ENCODE peak calls at places on chromosomes 7 and 10, in nine cellular contexts. One of them, this sample, is unnamed.

GRCh38 chr7:99365318-99366141 is 9.0 kb upstream of the ARPC1B start:
- DNase-seq in DMS53: peak
- DNase-seq in adipocyte: peak
- DNase-seq in left kidney: peak
- DNase-seq in Right ventricle myocardium superior: peak
- DNase-seq in NCI-H2081: peak
- DNase-seq in aorta: peak
- DNase-seq in SW 1271: no peak
- DNase-seq in AG04450: no peak
- DNase-seq in this sample: no peak

GRCh38 chr7:1144269-1144771 is 15.7 kb downstream of the ZFAND2A start:
- DNase-seq in DMS53: peak
- DNase-seq in adipocyte: no peak
- DNase-seq in left kidney: peak
- DNase-seq in Right ventricle myocardium superior: peak
- DNase-seq in NCI-H2081: peak
- DNase-seq in aorta: peak
- DNase-seq in SW 1271: no peak
- DNase-seq in AG04450: no peak
- DNase-seq in this sample: no peak

GRCh38 chr10:26408858-26409494 is 29.2 kb upstream of the APBB1IP start:
- DNase-seq in DMS53: no peak
- DNase-seq in adipocyte: no peak
- DNase-seq in left kidney: no peak
- DNase-seq in Right ventricle myocardium superior: no peak
- DNase-seq in NCI-H2081: no peak
- DNase-seq in aorta: no peak
- DNase-seq in SW 1271: no peak
- DNase-seq in AG04450: no peak
- DNase-seq in this sample: no peak

GRCh38 chr10:92829042-92829785 is 19.1 kb upstream of the EXOC6 start:
- DNase-seq in DMS53: no peak
- DNase-seq in adipocyte: no peak
- DNase-seq in left kidney: no peak
- DNase-seq in Right ventricle myocardium superior: no peak
- DNase-seq in NCI-H2081: no peak
- DNase-seq in aorta: no peak
- DNase-seq in SW 1271: no peak
- DNase-seq in AG04450: no peak
- DNase-seq in this sample: no peak

GRCh38 chr10:100519321-100520051 is at the start of gene SEC31B:
- DNase-seq in DMS53: peak
- DNase-seq in adipocyte: peak
- DNase-seq in left kidney: peak
- DNase-seq in Right ventricle myocardium superior: peak
- DNase-seq in NCI-H2081: no peak
- DNase-seq in aorta: peak
- DNase-seq in SW 1271: no peak
- DNase-seq in AG04450: no peak
- DNase-seq in this sample: no peak

GRCh38 chr7:132022188-132022587 is 465.8 kb upstream of the PODXL start:
- DNase-seq in DMS53: no peak
- DNase-seq in adipocyte: no peak
- DNase-seq in left kidney: no peak
- DNase-seq in Right ventricle myocardium superior: no peak
- DNase-seq in NCI-H2081: no peak
- DNase-seq in aorta: no peak
- DNase-seq in SW 1271: no peak
- DNase-seq in AG04450: no peak
- DNase-seq in this sample: no peak

GRCh38 chr10:62732841-62733653 is 71.5 kb upstream of the ADO start:
- DNase-seq in DMS53: no peak
- DNase-seq in adipocyte: no peak
- DNase-seq in left kidney: no peak
- DNase-seq in Right ventricle myocardium superior: no peak
- DNase-seq in NCI-H2081: no peak
- DNase-seq in aorta: no peak
- DNase-seq in SW 1271: no peak
- DNase-seq in AG04450: peak
- DNase-seq in this sample: peak

GRCh38 chr7:73703985-73704639 is 15.4 kb downstream of the STX1A start:
- DNase-seq in DMS53: peak
- DNase-seq in adipocyte: no peak
- DNase-seq in left kidney: peak
- DNase-seq in Right ventricle myocardium superior: peak
- DNase-seq in NCI-H2081: no peak
- DNase-seq in aorta: no peak
- DNase-seq in SW 1271: no peak
- DNase-seq in AG04450: no peak
- DNase-seq in this sample: no peak

GRCh38 chr7:73903321-73904218 is 42.6 kb downstream of the TMEM270 start:
- DNase-seq in DMS53: no peak
- DNase-seq in adipocyte: no peak
- DNase-seq in left kidney: no peak
- DNase-seq in Right ventricle myocardium superior: no peak
- DNase-seq in NCI-H2081: no peak
- DNase-seq in aorta: peak
- DNase-seq in SW 1271: no peak
- DNase-seq in AG04450: no peak
- DNase-seq in this sample: no peak

GRCh38 chr10:101397140-101397539 is 43.2 kb downstream of the BTRC start:
- DNase-seq in DMS53: peak
- DNase-seq in adipocyte: peak
- DNase-seq in left kidney: peak
- DNase-seq in Right ventricle myocardium superior: no peak
- DNase-seq in NCI-H2081: peak
- DNase-seq in aorta: no peak
- DNase-seq in SW 1271: no peak
- DNase-seq in AG04450: peak
- DNase-seq in this sample: no peak

GRCh38 chr10:19987931-19988330 is 171.7 kb downstream of the PLXDC2 start:
- DNase-seq in DMS53: no peak
- DNase-seq in adipocyte: no peak
- DNase-seq in left kidney: no peak
- DNase-seq in Right ventricle myocardium superior: no peak
- DNase-seq in NCI-H2081: no peak
- DNase-seq in aorta: no peak
- DNase-seq in SW 1271: no peak
- DNase-seq in AG04450: no peak
- DNase-seq in this sample: no peak

GRCh38 chr7:143120696-143121405 is 11.0 kb upstream of the PIP start:
- DNase-seq in DMS53: no peak
- DNase-seq in adipocyte: peak
- DNase-seq in left kidney: no peak
- DNase-seq in Right ventricle myocardium superior: no peak
- DNase-seq in NCI-H2081: no peak
- DNase-seq in aorta: no peak
- DNase-seq in SW 1271: no peak
- DNase-seq in AG04450: no peak
- DNase-seq in this sample: no peak

GRCh38 chr10:6987536-6987945 is 407.5 kb upstream of the PRKCQ start:
- DNase-seq in DMS53: no peak
- DNase-seq in adipocyte: no peak
- DNase-seq in left kidney: peak
- DNase-seq in Right ventricle myocardium superior: no peak
- DNase-seq in NCI-H2081: no peak
- DNase-seq in aorta: no peak
- DNase-seq in SW 1271: no peak
- DNase-seq in AG04450: no peak
- DNase-seq in this sample: no peak

GRCh38 chr7:3005257-3005656 is 38.4 kb downstream of the CARD11 start:
- DNase-seq in DMS53: no peak
- DNase-seq in adipocyte: no peak
- DNase-seq in left kidney: no peak
- DNase-seq in Right ventricle myocardium superior: no peak
- DNase-seq in NCI-H2081: no peak
- DNase-seq in aorta: no peak
- DNase-seq in SW 1271: no peak
- DNase-seq in AG04450: no peak
- DNase-seq in this sample: no peak

GRCh38 chr7:83643754-83644153 is 5.2 kb downstream of the SEMA3E start:
- DNase-seq in DMS53: peak
- DNase-seq in adipocyte: no peak
- DNase-seq in left kidney: no peak
- DNase-seq in Right ventricle myocardium superior: no peak
- DNase-seq in NCI-H2081: no peak
- DNase-seq in aorta: no peak
- DNase-seq in SW 1271: no peak
- DNase-seq in AG04450: no peak
- DNase-seq in this sample: no peak

GRCh38 chr7:101410743-101411476 is 48.2 kb downstream of the COL26A1 start:
- DNase-seq in DMS53: peak
- DNase-seq in adipocyte: peak
- DNase-seq in left kidney: peak
- DNase-seq in Right ventricle myocardium superior: no peak
- DNase-seq in NCI-H2081: no peak
- DNase-seq in aorta: no peak
- DNase-seq in SW 1271: no peak
- DNase-seq in AG04450: no peak
- DNase-seq in this sample: no peak

GRCh38 chr7:140696024-140696678 is 357 bp upstream of the NDUFB2 start:
- DNase-seq in DMS53: peak
- DNase-seq in adipocyte: peak
- DNase-seq in left kidney: peak
- DNase-seq in Right ventricle myocardium superior: peak
- DNase-seq in NCI-H2081: peak
- DNase-seq in aorta: peak
- DNase-seq in SW 1271: peak
- DNase-seq in AG04450: peak
- DNase-seq in this sample: no peak

GRCh38 chr10:93398528-93398927 is 83.6 kb downstream of the MYOF start:
- DNase-seq in DMS53: no peak
- DNase-seq in adipocyte: no peak
- DNase-seq in left kidney: no peak
- DNase-seq in Right ventricle myocardium superior: no peak
- DNase-seq in NCI-H2081: no peak
- DNase-seq in aorta: no peak
- DNase-seq in SW 1271: no peak
- DNase-seq in AG04450: no peak
- DNase-seq in this sample: no peak

GRCh38 chr10:104387130-104387888 is 33.7 kb downstream of the CFAP58 start:
- DNase-seq in DMS53: no peak
- DNase-seq in adipocyte: no peak
- DNase-seq in left kidney: no peak
- DNase-seq in Right ventricle myocardium superior: no peak
- DNase-seq in NCI-H2081: no peak
- DNase-seq in aorta: no peak
- DNase-seq in SW 1271: no peak
- DNase-seq in AG04450: no peak
- DNase-seq in this sample: no peak

GRCh38 chr10:132363921-132364593 is 32.1 kb downstream of the LRRC27 start:
- DNase-seq in DMS53: peak
- DNase-seq in adipocyte: peak
- DNase-seq in left kidney: no peak
- DNase-seq in Right ventricle myocardium superior: peak
- DNase-seq in NCI-H2081: no peak
- DNase-seq in aorta: peak
- DNase-seq in SW 1271: no peak
- DNase-seq in AG04450: peak
- DNase-seq in this sample: no peak

GRCh38 chr7:100091411-100092181 is 2.8 kb downstream of the COPS6 start:
- DNase-seq in DMS53: peak
- DNase-seq in adipocyte: no peak
- DNase-seq in left kidney: peak
- DNase-seq in Right ventricle myocardium superior: no peak
- DNase-seq in NCI-H2081: no peak
- DNase-seq in aorta: no peak
- DNase-seq in SW 1271: no peak
- DNase-seq in AG04450: no peak
- DNase-seq in this sample: no peak

GRCh38 chr7:32251659-32252058 is 181.5 kb upstream of the PDE1C start:
- DNase-seq in DMS53: no peak
- DNase-seq in adipocyte: no peak
- DNase-seq in left kidney: no peak
- DNase-seq in Right ventricle myocardium superior: no peak
- DNase-seq in NCI-H2081: no peak
- DNase-seq in aorta: no peak
- DNase-seq in SW 1271: no peak
- DNase-seq in AG04450: no peak
- DNase-seq in this sample: no peak

GRCh38 chr10:73576890-73577591 is 14.1 kb downstream of the USP54 start:
- DNase-seq in DMS53: no peak
- DNase-seq in adipocyte: peak
- DNase-seq in left kidney: no peak
- DNase-seq in Right ventricle myocardium superior: no peak
- DNase-seq in NCI-H2081: no peak
- DNase-seq in aorta: no peak
- DNase-seq in SW 1271: no peak
- DNase-seq in AG04450: no peak
- DNase-seq in this sample: no peak

GRCh38 chr7:135001390-135002165 is 15.3 kb downstream of the AGBL3 start:
- DNase-seq in DMS53: no peak
- DNase-seq in adipocyte: no peak
- DNase-seq in left kidney: no peak
- DNase-seq in Right ventricle myocardium superior: no peak
- DNase-seq in NCI-H2081: no peak
- DNase-seq in aorta: no peak
- DNase-seq in SW 1271: no peak
- DNase-seq in AG04450: no peak
- DNase-seq in this sample: no peak

GRCh38 chr10:74991435-74991834 is 120.0 kb upstream of the SAMD8 start:
- DNase-seq in DMS53: peak
- DNase-seq in adipocyte: no peak
- DNase-seq in left kidney: peak
- DNase-seq in Right ventricle myocardium superior: no peak
- DNase-seq in NCI-H2081: peak
- DNase-seq in aorta: no peak
- DNase-seq in SW 1271: peak
- DNase-seq in AG04450: no peak
- DNase-seq in this sample: peak

GRCh38 chr10:132270256-132270655 is 37.5 kb downstream of the STK32C start:
- DNase-seq in DMS53: no peak
- DNase-seq in adipocyte: no peak
- DNase-seq in left kidney: no peak
- DNase-seq in Right ventricle myocardium superior: peak
- DNase-seq in NCI-H2081: no peak
- DNase-seq in aorta: peak
- DNase-seq in SW 1271: no peak
- DNase-seq in AG04450: no peak
- DNase-seq in this sample: no peak

GRCh38 chr10:12500406-12501303 is 151.3 kb downstream of the CAMK1D start:
- DNase-seq in DMS53: peak
- DNase-seq in adipocyte: peak
- DNase-seq in left kidney: no peak
- DNase-seq in Right ventricle myocardium superior: no peak
- DNase-seq in NCI-H2081: peak
- DNase-seq in aorta: peak
- DNase-seq in SW 1271: no peak
- DNase-seq in AG04450: no peak
- DNase-seq in this sample: no peak